ENCODE peak calls at places on chromosomes 11 and 22, in six cellular contexts. J, B, P, A, Y and R are unnamed samples.

GRCh38 chr22:39598017-39598965 is 27.7 kb downstream of the CACNA1I start:
- DNase-seq in Y (peak), P (no peak), J (peak), A (no peak), B (peak), R (no peak)

GRCh38 chr11:42407379-42407778 is 904.4 kb upstream of the API5 start:
- DNase-seq in A (no peak), J (peak), Y (no peak), P (no peak), B (no peak), R (no peak)

GRCh38 chr22:50625568-50626313 is 2.2 kb downstream of the ARSA start:
- DNase-seq in Y (peak), P (no peak), B (no peak), J (no peak), A (no peak), R (no peak)

GRCh38 chr11:73999581-74000306 is 9.1 kb downstream of the UCP3 start:
- DNase-seq in J (no peak), Y (no peak), P (no peak), B (no peak), A (no peak), R (no peak)

GRCh38 chr22:36510966-36511881 is 4.4 kb upstream of the FOXRED2 start:
- DNase-seq in J (peak), P (no peak), Y (peak), B (no peak), A (peak), R (peak)

GRCh38 chr11:44028401-44028800 is 19.4 kb upstream of the ACCSL start:
- DNase-seq in A (peak), J (no peak), Y (no peak), B (no peak), P (no peak), R (no peak)

GRCh38 chr22:50576806-50577696 is 1.2 kb downstream of the CPT1B start:
- DNase-seq in J (no peak), P (no peak), A (no peak), Y (no peak), B (no peak), R (no peak)

GRCh38 chr11:61052182-61052972 is 49.9 kb upstream of the CD5 start:
- DNase-seq in B (no peak), A (no peak), P (no peak), J (no peak), Y (no peak), R (no peak)

GRCh38 chr11:6319879-6320410 is 356 bp downstream of the CAVIN3 start:
- DNase-seq in A (peak), Y (peak), J (peak), B (peak), P (peak), R (peak)

GRCh38 chr11:35714882-35715612 is 52.5 kb downstream of the TRIM44 start:
- DNase-seq in P (peak), B (no peak), Y (no peak), A (peak), J (peak), R (no peak)

GRCh38 chr11:86676010-86676409 is 3.6 kb upstream of the ME3 start:
- DNase-seq in B (no peak), P (no peak), A (no peak), J (no peak), Y (no peak), R (no peak)

GRCh38 chr11:86681039-86681745 is 8.8 kb upstream of the ME3 start:
- DNase-seq in Y (no peak), B (no peak), P (no peak), J (no peak), A (no peak), R (no peak)

GRCh38 chr11:86678296-86678695 is 5.9 kb upstream of the ME3 start:
- DNase-seq in Y (no peak), B (no peak), J (no peak), P (no peak), A (no peak), R (no peak)

GRCh38 chr11:86676533-86677154 is 4.2 kb upstream of the ME3 start:
- DNase-seq in Y (peak), A (no peak), B (peak), P (no peak), J (no peak), R (no peak)

DNA sequence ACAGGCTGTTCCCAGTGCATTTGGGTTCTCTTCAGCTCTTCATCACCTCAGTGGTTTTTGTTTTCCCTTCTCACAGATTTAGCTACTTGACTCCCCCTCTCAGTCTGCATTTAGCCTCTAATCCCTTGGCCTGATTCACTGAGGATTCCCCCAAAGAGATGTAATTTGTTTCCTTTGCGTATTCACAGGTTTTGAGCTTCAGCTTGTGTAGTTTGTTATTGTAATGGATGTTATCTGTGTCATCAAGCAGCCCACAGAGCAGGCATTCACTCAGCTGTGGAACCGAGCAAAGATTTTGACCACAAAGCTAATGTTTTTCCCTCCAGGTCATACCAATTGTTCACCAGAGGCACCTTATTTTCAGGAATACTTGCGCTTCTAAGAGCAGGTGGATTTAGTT is 6.4 kb upstream of the ME3 start:
- DNase-seq in J (peak), Y (no peak), P (no peak), A (peak), B (no peak), R (no peak)
- H3K4me3 ChIP-seq in J (no peak), Y (no peak), P (no peak), A (no peak), B (no peak), R (no peak)

DNA sequence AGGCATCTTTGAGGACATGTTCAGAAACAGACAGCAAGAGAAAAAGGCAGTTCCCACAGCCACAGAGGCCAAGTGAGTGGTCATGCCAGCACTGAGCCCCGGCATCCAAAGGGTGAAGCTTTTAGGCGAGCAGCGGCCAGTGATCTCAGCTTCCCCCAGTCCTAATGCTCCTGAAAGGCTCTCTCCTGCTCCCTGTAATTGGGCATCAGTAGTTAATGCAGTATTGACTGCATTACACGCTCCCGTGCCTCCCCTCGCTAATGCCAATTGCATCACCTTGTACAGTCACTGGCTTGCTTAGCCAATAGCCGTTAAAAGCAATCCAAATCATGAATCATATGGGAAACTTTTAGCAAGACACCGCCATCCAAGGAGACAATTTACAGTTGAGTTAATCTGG is 4.9 kb downstream of the LMO1 start:
- DNase-seq in B (no peak), A (peak), Y (no peak), P (peak), J (peak), R (peak)
- H3K4me3 ChIP-seq in B (no peak), A (no peak), Y (no peak), P (no peak), J (no peak), R (no peak)

GRCh38 chr11:72239849-72240460 is 4.0 kb downstream of the PHOX2A start:
- DNase-seq in P (no peak), Y (no peak), A (peak), J (no peak), B (peak), R (no peak)
- H3K4me3 ChIP-seq in P (peak), Y (no peak), A (peak), J (no peak), B (no peak), R (peak)

GRCh38 chr11:27085115-27085514 is 44.5 kb downstream of the BBOX1 start:
- DNase-seq in Y (no peak), P (no peak), J (peak), A (no peak), B (no peak), R (no peak)

GRCh38 chr11:27084407-27084985 is 43.9 kb downstream of the BBOX1 start:
- DNase-seq in A (peak), J (peak), Y (no peak), P (peak), B (no peak), R (peak)

GRCh38 chr11:27081056-27081455 is 40.4 kb downstream of the BBOX1 start:
- DNase-seq in B (no peak), P (no peak), Y (no peak), J (peak), A (no peak), R (no peak)

GRCh38 chr11:27083782-27084181 is 43.2 kb downstream of the BBOX1 start:
- DNase-seq in J (no peak), B (no peak), A (no peak), Y (no peak), P (no peak), R (no peak)

DNA sequence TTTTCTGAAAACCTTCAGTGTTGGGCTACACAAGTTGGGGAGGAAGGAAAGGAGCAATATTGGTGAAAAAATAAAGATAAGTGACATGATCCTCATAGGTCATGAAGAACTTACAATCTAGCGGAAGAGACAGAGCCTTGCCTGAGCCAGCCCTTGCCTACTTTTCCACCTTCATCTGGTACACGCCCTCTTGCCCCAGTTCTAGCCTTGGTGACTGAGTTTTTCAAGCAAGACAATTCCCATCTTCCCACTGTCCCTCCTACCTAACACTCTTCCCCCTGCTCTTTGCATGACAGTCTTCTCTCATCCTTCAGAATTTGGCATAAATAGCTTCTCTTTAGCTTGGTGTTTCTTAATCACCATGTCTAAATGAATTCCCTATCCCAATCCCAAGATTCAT is 42.6 kb downstream of the BBOX1 start:
- DNase-seq in Y (no peak), P (no peak), A (no peak), B (no peak), J (no peak), R (no peak)
- H3K4me3 ChIP-seq in Y (no peak), P (no peak), A (no peak), B (no peak), J (no peak), R (no peak)

GRCh38 chr11:10796191-10796590 is 12.5 kb downstream of the EIF4G2 start:
- DNase-seq in Y (no peak), A (no peak), B (no peak), J (no peak), P (no peak), R (no peak)
- H3K4me3 ChIP-seq in Y (no peak), A (no peak), B (no peak), J (no peak), P (no peak), R (no peak)

DNA sequence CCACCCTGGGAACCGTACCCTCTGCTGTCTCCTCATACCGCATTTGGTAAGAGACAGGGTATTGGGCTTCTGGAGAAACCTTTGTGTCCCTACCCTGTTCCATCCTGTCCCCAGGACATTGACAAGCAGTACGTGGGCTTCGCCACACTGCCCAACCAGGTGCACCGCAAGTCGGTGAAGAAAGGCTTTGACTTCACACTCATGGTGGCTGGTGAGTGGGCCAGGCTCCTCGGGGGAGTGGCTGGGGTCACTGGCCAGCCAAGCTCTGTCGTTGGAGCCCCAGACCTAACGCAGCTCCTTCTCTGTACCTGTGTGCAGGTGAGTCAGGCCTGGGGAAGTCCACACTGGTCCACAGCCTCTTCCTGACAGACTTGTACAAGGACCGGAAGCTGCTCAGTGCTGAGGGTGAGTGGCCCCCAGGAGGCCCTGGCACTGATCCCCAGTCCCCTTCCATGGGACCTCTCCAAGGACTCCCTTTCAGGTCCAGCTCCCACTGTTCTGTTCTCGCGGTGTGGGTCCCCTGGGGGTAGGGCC is 3.8 kb upstream of the GP1BB start:
- DNase-seq in B (no peak), A (no peak), J (no peak), P (no peak), Y (no peak), R (no peak)
- H3K4me3 ChIP-seq in B (no peak), A (no peak), J (no peak), P (peak), Y (no peak), R (no peak)